ENCODE peak calls at places on chromosomes 12 and 14, in six cellular contexts. I, R, N, H, K and U are unnamed samples.

GRCh38 chr14:27739657-27740156 is 1026.9 kb upstream of the FOXG1 start:
- DNase-seq in K (no peak), N (no peak), H (no peak), I (no peak), R (no peak), U (no peak)

GRCh38 chr12:15756822-15757221 is 32.4 kb downstream of the EPS8 start:
- DNase-seq in H (no peak), R (no peak), K (no peak), I (no peak), N (no peak), U (no peak)

GRCh38 chr14:92334050-92334449 is 11.1 kb downstream of the SLC24A4 start:
- DNase-seq in K (no peak), N (no peak), I (no peak), R (no peak), H (no peak), U (no peak)

GRCh38 chr12:101795013-101795412 is 35.7 kb downstream of the GNPTAB start:
- DNase-seq in K (no peak), R (no peak), N (no peak), I (no peak), H (no peak), U (no peak)

GRCh38 chr14:52244328-52244727 is 23.2 kb upstream of the PTGDR start:
- DNase-seq in K (no peak), N (no peak), H (no peak), I (no peak), R (no peak), U (no peak)

GRCh38 chr12:72957454-72957853 is 685.3 kb downstream of the TRHDE start:
- DNase-seq in I (no peak), H (no peak), N (no peak), R (no peak), K (no peak), U (no peak)

GRCh38 chr14:29773990-29774389 is 153.7 kb downstream of the PRKD1 start:
- DNase-seq in N (no peak), I (no peak), H (no peak), R (no peak), K (no peak), U (no peak)

GRCh38 chr12:4849024-4849594 is 60.6 kb upstream of the KCNA1 start:
- DNase-seq in I (peak; percentile 19), N (no peak), R (no peak), H (no peak), K (no peak), U (no peak)

GRCh38 chr12:59736786-59737185 is 141.0 kb downstream of the SLC16A7 start:
- DNase-seq in H (no peak), R (no peak), I (no peak), K (no peak), N (no peak), U (no peak)

GRCh38 chr12:76480800-76481199 is 78.8 kb downstream of the OSBPL8 start:
- DNase-seq in N (no peak), H (no peak), R (no peak), K (no peak), I (no peak), U (no peak)

GRCh38 chr12:29072631-29073030 is 76.4 kb upstream of the FAR2 start:
- DNase-seq in K (no peak), I (no peak), R (no peak), H (no peak), N (no peak), U (no peak)

GRCh38 chr12:4734625-4735196 is 14.5 kb downstream of the GALNT8 start:
- DNase-seq in I (no peak), N (no peak), K (no peak), R (no peak), H (no peak), U (no peak)

GRCh38 chr14:73370561-73370960 is 87.8 kb downstream of the NUMB start:
- DNase-seq in K (no peak), I (no peak), N (no peak), H (no peak), R (no peak), U (no peak)

GRCh38 chr12:130876758-130877157 is 4.9 kb downstream of the RAN start:
- DNase-seq in K (no peak), I (no peak), H (no peak), N (no peak), R (no peak), U (no peak)

GRCh38 chr12:22684526-22685118 is 59.7 kb downstream of the ETNK1 start:
- DNase-seq in I (no peak), R (peak; percentile 27), K (no peak), H (no peak), N (no peak), U (no peak)

GRCh38 chr12:124273630-124274029 is 21.3 kb upstream of the RFLNA start:
- DNase-seq in I (no peak), K (no peak), N (no peak), R (no peak), H (no peak), U (no peak)

GRCh38 chr14:68172216-68172615 is 352.6 kb downstream of the RAD51B start:
- DNase-seq in N (no peak), H (no peak), K (no peak), I (no peak), R (no peak), U (no peak)

GRCh38 chr12:131828671-131829350 is 618 bp downstream of the MMP17 start:
- DNase-seq in N (no peak), K (no peak), R (no peak), I (no peak), H (no peak), U (no peak)

GRCh38 chr14:22545842-22546721 is 42.9 kb downstream of the DAD1 start:
- DNase-seq in H (no peak), R (no peak), I (no peak), K (no peak), N (no peak), U (no peak)

GRCh38 chr14:88551936-88552565 is 2.8 kb downstream of the PTPN21 start:
- DNase-seq in I (no peak), H (no peak), K (no peak), N (peak; percentile 43), R (no peak), U (no peak)